ENCODE peak calls at places on chromosomes 3 and 15, in six cellular contexts. C, P, X, M, U and N are unnamed samples.

GRCh38 chr15:88504445-88504844 is 36.9 kb downstream of the MRPS11 start:
- DNase-seq in C (no peak), P (no peak), X (no peak), M (no peak), U (no peak), N (no peak)

GRCh38 chr15:92228830-92229229 is 164.9 kb upstream of the ST8SIA2 start:
- DNase-seq in C (no peak), P (no peak), X (no peak), M (no peak), U (no peak), N (no peak)

GRCh38 chr3:81472600-81473362 is 288.7 kb downstream of the GBE1 start:
- DNase-seq in C (no peak), P (no peak), X (no peak), M (no peak), U (no peak), N (peak; percentile 92)

GRCh38 chr3:127019449-127019848 is 36.5 kb downstream of the PLXNA1 start:
- DNase-seq in C (no peak), P (no peak), X (no peak), M (no peak), U (no peak), N (no peak)

GRCh38 chr3:194604126-194604525 is 29.1 kb downstream of the TMEM44 start:
- DNase-seq in C (no peak), P (no peak), X (no peak), M (no peak), U (no peak), N (no peak)

GRCh38 chr3:99960123-99960878 is 142.6 kb downstream of the CMSS1 start:
- DNase-seq in C (no peak), P (no peak), X (no peak), M (no peak), U (no peak), N (no peak)

GRCh38 chr15:50786871-50787270 is 21.4 kb upstream of the SPPL2A start:
- DNase-seq in C (no peak), P (no peak), X (no peak), M (no peak), U (no peak), N (no peak)

GRCh38 chr3:177934001-177934891 is 602.0 kb upstream of the KCNMB2 start:
- DNase-seq in C (peak; percentile 57), P (no peak), X (no peak), M (peak; percentile 14), U (no peak), N (peak; percentile 12)

GRCh38 chr3:70805044-70805732 is 492.8 kb upstream of the MDFIC2 start:
- DNase-seq in C (no peak), P (no peak), X (no peak), M (no peak), U (no peak), N (peak; percentile 17)

GRCh38 chr15:55475842-55476241 is 32.2 kb downstream of the DNAAF4 start:
- DNase-seq in C (no peak), P (no peak), X (no peak), M (no peak), U (no peak), N (no peak)

GRCh38 chr3:153162513-153163348 is 705 bp downstream of the RAP2B start:
- DNase-seq in C (peak; percentile 48), P (no peak), X (peak; percentile 59), M (no peak), U (peak; percentile 35), N (peak; percentile 58)

GRCh38 chr15:73897441-73898261 is 24.3 kb downstream of the TBC1D21 start:
- DNase-seq in C (peak; percentile 60), P (peak; percentile 93), X (peak; percentile 85), M (peak; percentile 25), U (peak; percentile 78), N (peak; percentile 65)

GRCh38 chr3:28226020-28226419 is 15.4 kb upstream of the CMC1 start:
- DNase-seq in C (no peak), P (no peak), X (no peak), M (no peak), U (no peak), N (no peak)

GRCh38 chr15:77578641-77579372 is 53.9 kb downstream of the LINGO1 start:
- DNase-seq in C (no peak), P (no peak), X (no peak), M (no peak), U (no peak), N (no peak)

GRCh38 chr3:175270199-175270837 is 411.2 kb downstream of the NAALADL2 start:
- DNase-seq in C (no peak), P (no peak), X (no peak), M (no peak), U (no peak), N (no peak)

GRCh38 chr3:149528344-149528657 is 53.8 kb downstream of the TM4SF4 start:
- DNase-seq in C (peak; percentile 47), P (no peak), X (no peak), M (no peak), U (no peak), N (peak; percentile 65)

GRCh38 chr3:108835101-108835500 is 12.5 kb downstream of the TRAT1 start:
- DNase-seq in C (no peak), P (no peak), X (no peak), M (no peak), U (no peak), N (no peak)

GRCh38 chr3:139534992-139535879 is 4.3 kb downstream of the RBP1 start:
- DNase-seq in C (no peak), P (peak; percentile 57), X (no peak), M (peak; percentile 44), U (no peak), N (peak; percentile 90)

GRCh38 chr3:141812091-141812490 is 48.9 kb downstream of the GRK7 start:
- DNase-seq in C (no peak), P (no peak), X (no peak), M (no peak), U (no peak), N (no peak)

GRCh38 chr3:66431494-66431893 is 69.3 kb downstream of the LRIG1 start:
- DNase-seq in C (no peak), P (no peak), X (no peak), M (no peak), U (no peak), N (no peak)

GRCh38 chr3:171753025-171753472 is 57.2 kb downstream of the PLD1 start:
- DNase-seq in C (no peak), P (no peak), X (no peak), M (no peak), U (no peak), N (no peak)

GRCh38 chr15:29090617-29091466 is 178.8 kb downstream of the NSMCE3 start:
- DNase-seq in C (peak; percentile 41), P (peak; percentile 76), X (peak; percentile 85), M (peak; percentile 12), U (peak; percentile 77), N (no peak)

DNA sequence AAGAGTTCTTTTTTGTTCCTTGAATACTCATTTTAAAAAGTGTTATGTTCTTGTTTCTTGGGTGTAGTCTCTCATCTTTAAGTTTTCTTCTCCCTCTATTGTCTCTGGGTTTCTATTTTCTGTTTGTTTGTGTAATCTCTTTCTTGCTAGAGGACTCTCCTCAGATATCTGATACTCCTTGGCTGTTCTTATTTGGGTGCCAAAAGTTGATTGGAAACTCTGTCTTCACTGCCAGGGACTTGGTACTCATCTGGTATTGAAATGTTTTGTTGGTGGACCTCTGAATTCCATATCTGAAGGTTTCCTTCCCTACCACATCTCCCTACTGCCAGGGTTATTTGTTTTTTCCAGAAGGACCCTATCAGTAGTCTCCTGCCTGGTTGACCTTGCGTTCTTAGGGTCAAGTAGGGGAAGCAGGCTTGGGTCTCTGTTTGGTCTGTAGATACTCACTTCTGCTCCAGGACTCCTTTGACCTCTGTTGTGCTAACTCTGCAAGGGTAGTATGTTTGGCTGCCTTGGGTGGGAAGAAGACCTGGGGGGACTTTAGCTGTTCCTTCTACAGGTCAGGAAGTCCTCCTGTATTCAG is 15.7 kb downstream of the PPCDC start:
- DNase-seq in C (no peak), P (peak; percentile 52), X (no peak), M (no peak), U (no peak), N (no peak)
- TF ChIP-seq JUN in C (no peak), P (no peak), X (no peak), M (no peak), U (no peak), N (no peak)

GRCh38 chr3:169348981-169349942 is 314.2 kb downstream of the MECOM start:
- DNase-seq in C (no peak), P (no peak), X (no peak), M (no peak), U (no peak), N (peak; percentile 69)
- TF ChIP-seq JUN in C (no peak), P (no peak), X (no peak), M (no peak), U (no peak), N (peak; percentile 28)

DNA sequence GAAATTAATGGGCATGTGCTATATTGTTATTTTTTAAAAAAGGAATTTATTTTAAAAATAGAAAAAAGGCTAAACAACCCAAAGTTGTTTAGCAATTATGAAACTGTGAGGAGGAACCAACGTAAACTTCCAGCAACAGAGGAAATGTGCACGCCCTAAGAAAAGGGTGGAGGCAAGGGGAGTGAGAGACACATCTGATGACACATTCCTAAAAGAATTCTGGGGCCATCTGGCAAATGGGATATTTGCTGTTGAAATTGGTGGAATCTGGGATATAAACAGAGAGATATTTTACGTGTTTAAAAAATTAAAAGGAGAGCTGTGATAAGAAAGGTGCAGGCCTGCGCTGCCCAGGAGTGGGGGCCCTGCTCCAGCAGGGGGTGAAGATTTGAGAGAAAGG is 50.8 kb upstream of the MUC13 start:
- DNase-seq in C (peak; percentile 46), P (no peak), X (no peak), M (no peak), U (no peak), N (no peak)
- TF ChIP-seq JUN in C (no peak), P (no peak), X (no peak), M (no peak), U (no peak), N (no peak)

GRCh38 chr3:29416514-29416913 is 135.6 kb downstream of the RBMS3 start:
- DNase-seq in C (no peak), P (no peak), X (no peak), M (no peak), U (no peak), N (no peak)

GRCh38 chr3:29415824-29416223 is 135.0 kb downstream of the RBMS3 start:
- DNase-seq in C (no peak), P (no peak), X (no peak), M (no peak), U (no peak), N (no peak)

DNA sequence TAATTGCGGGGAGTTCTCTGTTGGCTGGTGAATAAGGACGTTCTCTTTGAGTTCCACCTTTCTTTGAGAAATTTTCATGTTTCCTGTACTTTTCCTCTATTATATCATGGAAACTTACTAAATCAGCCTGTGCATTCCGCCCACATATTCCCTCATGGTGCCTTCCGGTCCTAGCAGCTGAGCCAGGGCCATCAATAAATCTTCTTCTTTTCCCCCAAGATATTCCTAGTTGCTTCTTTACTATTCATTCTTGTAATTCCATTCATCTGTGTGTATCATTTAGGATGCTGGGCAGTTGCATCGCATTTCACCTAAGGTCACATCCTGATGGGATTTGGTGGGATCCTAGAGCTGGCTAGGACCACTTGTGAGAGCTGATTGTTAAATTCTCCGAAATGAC is 139.2 kb downstream of the RBMS3 start:
- DNase-seq in C (no peak), P (no peak), X (no peak), M (no peak), U (no peak), N (no peak)
- TF ChIP-seq JUN in C (no peak), P (no peak), X (no peak), M (no peak), U (no peak), N (no peak)

GRCh38 chr3:133572158-133573053 is 1.1 kb upstream of the CDV3 start:
- DNase-seq in C (peak; percentile 32), P (no peak), X (no peak), M (no peak), U (no peak), N (no peak)
- TF ChIP-seq JUN in C (no peak), P (no peak), X (no peak), M (no peak), U (no peak), N (peak; percentile 44)